ENCODE peak calls at places on chromosomes 11 and 22, in four cellular contexts. E is CD4-positive, alpha-beta memory T cell; M is GM23248; O is ovary. L is an unnamed sample. For H3K9me3, the result is how much of the 10 kb centered on the place peaks cover.

GRCh38 chr11:63610604-63611394 is 3.4 kb downstream of the PLAAT3 start:
- DNase-seq in O (peak), E (no peak), M (no peak), L (no peak)

GRCh38 chr11:66530927-66531722 is 14.7 kb downstream of the ZDHHC24 start:
- DNase-seq in M (no peak), E (no peak), O (no peak), L (no peak)

GRCh38 chr11:101866619-101867491 is 48.0 kb upstream of the CEP126 start:
- DNase-seq in M (peak), E (no peak), O (no peak), L (no peak)

GRCh38 chr22:23088199-23088604 is 17.9 kb downstream of the GNAZ start:
- DNase-seq in M (no peak), E (no peak), O (no peak), L (no peak)

GRCh38 chr11:25587496-25587895 is 744.4 kb upstream of the ANO3 start:
- DNase-seq in E (no peak), O (no peak), M (no peak), L (no peak)

GRCh38 chr22:31347251-31348008 is 1.3 kb upstream of the PATZ1 start:
- DNase-seq in E (peak), M (peak), O (peak), L (peak)

GRCh38 chr11:28346721-28347120 is 238.5 kb downstream of the METTL15 start:
- DNase-seq in E (no peak), M (no peak), O (no peak), L (no peak)

GRCh38 chr11:125276635-125277008 is 112.1 kb downstream of the PKNOX2 start:
- DNase-seq in E (no peak), M (no peak), O (no peak), L (no peak)

GRCh38 chr11:113488931-113489351 is 13.7 kb upstream of the DRD2 start:
- DNase-seq in O (no peak), M (peak), E (no peak), L (no peak)

GRCh38 chr22:42613869-42614268 is 814 bp downstream of the POLDIP3 start:
- DNase-seq in E (no peak), M (peak), O (no peak), L (no peak)

GRCh38 chr11:123182101-123182500 is 12.9 kb downstream of the CLMP start:
- DNase-seq in E (no peak), O (no peak), M (peak), L (no peak)

GRCh38 chr11:131668867-131669780 is 298.7 kb downstream of the NTM start:
- DNase-seq in O (no peak), M (peak), E (no peak), L (no peak)

GRCh38 chr22:42604403-42604802 is 10.3 kb downstream of the POLDIP3 start:
- DNase-seq in M (peak), E (no peak), O (no peak), L (no peak)

GRCh38 chr11:44755553-44756505 is 29.1 kb downstream of the TSPAN18 start:
- DNase-seq in E (no peak), M (peak), O (no peak), L (no peak)

GRCh38 chr11:48123249-48123875 is 93.2 kb upstream of the OR4B1 start:
- DNase-seq in O (no peak), E (no peak), M (no peak), L (no peak)

GRCh38 chr11:9571766-9572120 is 1.7 kb upstream of the WEE1 start:
- DNase-seq in M (no peak), E (no peak), O (no peak), L (no peak)

GRCh38 chr11:61528114-61528513 is 19.6 kb downstream of the LRRC10B start:
- DNase-seq in O (no peak), M (no peak), E (no peak), L (no peak)

GRCh38 chr11:2768471-2769408 is 68.9 kb upstream of the KCNQ1OT1 start:
- DNase-seq in O (peak), E (no peak), M (peak), L (no peak)

GRCh38 chr11:26823963-26824362 is 102.1 kb upstream of the SLC5A12 start:
- DNase-seq in M (no peak), O (no peak), E (no peak), L (no peak)

GRCh38 chr11:26820739-26821138 is 98.9 kb upstream of the SLC5A12 start:
- DNase-seq in E (no peak), M (peak), O (no peak), L (no peak)
- H3K27ac ChIP-seq in E (no peak), M (peak), O (no peak), L (no peak)

GRCh38 chr11:75757651-75758050 is 10.9 kb upstream of the DGAT2 start:
- DNase-seq in O (no peak), M (no peak), E (no peak), L (no peak)

GRCh38 chr11:75760710-75761493 is 7.7 kb upstream of the DGAT2 start:
- DNase-seq in O (no peak), E (no peak), M (peak), L (no peak)

GRCh38 chr11:75760243-75760642 is 8.3 kb upstream of the DGAT2 start:
- DNase-seq in E (no peak), O (no peak), M (no peak), L (no peak)

GRCh38 chr11:75762158-75762557 is 6.4 kb upstream of the DGAT2 start:
- DNase-seq in M (no peak), E (no peak), O (no peak), L (no peak)

GRCh38 chr11:75759832-75760231 is 8.7 kb upstream of the DGAT2 start:
- DNase-seq in M (no peak), O (no peak), E (no peak), L (no peak)
- H3K9me3 ChIP-seq in M (under half), O (under half), E (under half), L (under half)

GRCh38 chr11:129885381-129885780 is 10.0 kb downstream of the NFRKB start:
- DNase-seq in E (no peak), O (no peak), M (no peak), L (no peak)

GRCh38 chr11:129884581-129884980 is 10.8 kb downstream of the NFRKB start:
- DNase-seq in E (no peak), O (no peak), M (no peak), L (no peak)

GRCh38 chr11:129888451-129888850 is 6.9 kb downstream of the NFRKB start:
- DNase-seq in O (no peak), M (no peak), E (peak), L (no peak)
- H3K27ac ChIP-seq in O (no peak), M (no peak), E (peak), L (no peak)

GRCh38 chr11:97471480-97471879 is 1081.7 kb downstream of the JRKL start:
- DNase-seq in E (no peak), O (no peak), M (no peak), L (no peak)
- H3K9me3 ChIP-seq in E (under half), O (under half), M (under half), L (under half)

GRCh38 chr11:17763703-17764102 is 29.1 kb downstream of the KCNC1 start:
- DNase-seq in O (no peak), M (no peak), E (no peak), L (no peak)
- H3K27ac ChIP-seq in O (no peak), M (no peak), E (no peak), L (no peak)

DNA sequence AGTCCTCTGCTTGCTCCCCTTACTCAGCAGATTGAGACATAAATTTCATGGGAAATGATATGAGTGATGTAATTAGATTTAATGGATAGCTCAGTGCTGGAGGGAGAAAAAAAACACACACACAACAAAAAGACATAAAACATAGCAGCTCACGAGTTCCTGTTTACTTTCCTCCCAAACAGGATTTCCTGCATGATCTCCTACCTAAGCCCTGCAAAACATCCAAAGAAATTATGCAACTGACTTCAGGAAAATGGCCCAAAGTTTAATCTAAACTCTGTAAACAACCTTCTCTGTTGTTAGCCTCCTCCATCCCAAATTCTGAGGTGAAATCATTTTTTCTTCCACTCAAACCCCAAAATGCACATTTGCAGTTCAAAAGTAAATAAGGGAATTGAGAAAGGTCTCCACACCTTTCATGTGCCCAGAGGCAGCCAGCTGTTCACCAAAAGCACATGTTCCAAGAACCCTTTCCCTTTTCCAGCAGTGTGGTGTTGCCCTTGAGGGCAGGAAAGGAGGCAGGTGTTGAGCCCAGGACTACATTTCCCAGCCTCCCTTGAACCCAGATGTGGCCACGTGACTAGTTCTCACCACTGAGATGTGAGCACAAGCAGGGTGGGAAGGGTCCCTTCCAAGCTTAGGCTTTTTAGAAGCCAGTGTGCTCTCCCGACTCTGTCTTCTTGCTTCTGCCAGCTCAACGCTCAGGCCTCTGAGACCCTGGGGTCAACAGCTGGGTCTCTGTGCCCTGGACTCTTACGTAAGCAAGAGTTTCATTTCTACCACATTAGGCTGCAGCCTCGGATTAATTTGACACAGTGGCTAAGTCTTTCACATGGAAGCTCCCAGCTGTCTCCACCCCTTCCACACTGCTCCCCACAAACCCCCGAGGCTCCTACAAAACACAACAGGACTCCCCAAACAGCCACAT is 301.2 kb downstream of the CTTN start:
- DNase-seq in O (no peak), E (no peak), M (no peak), L (no peak)
- H3K9me3 ChIP-seq in O (under half), E (under half), M (under half), L (under half)

DNA sequence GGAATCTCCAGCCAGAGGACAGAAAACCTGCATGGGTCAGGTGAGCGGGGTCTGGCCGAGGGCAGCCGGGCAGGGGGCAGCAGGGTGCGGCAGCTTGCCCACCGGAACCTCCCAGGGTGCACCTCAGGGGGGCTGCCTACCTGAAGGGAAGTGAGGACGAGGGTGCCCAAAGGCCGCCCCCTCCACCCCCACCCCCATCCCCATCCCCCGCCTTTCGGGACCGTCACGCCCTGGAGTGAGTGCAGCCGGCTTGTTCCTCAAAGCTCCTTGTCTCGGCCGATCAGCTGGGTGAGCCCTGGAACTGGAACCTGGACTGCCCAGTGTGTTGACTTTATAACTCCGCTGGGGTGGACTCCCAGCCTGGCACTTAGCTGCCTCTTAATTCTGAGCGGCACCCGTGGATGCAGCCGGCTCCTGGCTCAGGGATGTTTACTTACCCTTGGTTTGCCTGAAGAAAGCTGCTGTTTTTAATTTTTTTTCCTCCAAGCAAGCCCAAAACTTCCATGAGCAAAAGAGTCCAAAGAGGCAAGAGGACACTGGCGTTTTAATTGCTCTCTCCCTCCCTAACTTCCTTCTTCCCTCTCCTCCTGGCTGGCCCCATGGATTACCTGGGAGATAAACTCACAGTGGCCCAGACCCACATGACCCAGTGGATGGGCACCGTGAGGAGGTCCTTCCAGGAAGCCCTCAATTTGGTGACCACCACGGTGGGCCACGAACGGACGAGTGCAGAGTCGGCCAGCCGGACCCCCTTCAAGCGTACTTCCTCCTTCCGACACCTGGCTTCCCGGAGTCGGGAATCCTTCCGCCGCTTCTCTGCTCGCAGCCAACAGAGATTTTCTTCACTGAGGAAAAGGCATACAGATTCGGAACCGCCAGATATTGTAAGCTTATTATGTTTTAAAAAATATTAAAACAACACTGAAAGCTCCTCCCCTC is 87.8 kb upstream of the CRYBB3 start:
- DNase-seq in M (peak), E (no peak), O (peak), L (no peak)
- H3K27ac ChIP-seq in M (no peak), E (no peak), O (no peak), L (peak)

GRCh38 chr22:49689255-49689770 is 138.4 kb downstream of the BRD1 start:
- DNase-seq in O (no peak), M (no peak), E (no peak), L (no peak)

GRCh38 chr22:49686495-49687219 is 141.0 kb downstream of the BRD1 start:
- DNase-seq in E (no peak), M (no peak), O (no peak), L (no peak)

GRCh38 chr22:49688516-49689254 is 139.0 kb downstream of the BRD1 start:
- DNase-seq in E (no peak), O (no peak), M (no peak), L (no peak)

GRCh38 chr22:49687333-49687732 is 140.3 kb downstream of the BRD1 start:
- DNase-seq in M (no peak), E (no peak), O (no peak), L (no peak)

GRCh38 chr22:49687786-49688515 is 139.7 kb downstream of the BRD1 start:
- DNase-seq in E (no peak), O (no peak), M (no peak), L (no peak)
- H3K9me3 ChIP-seq in E (under half), O (under half), M (under half), L (under half)

DNA sequence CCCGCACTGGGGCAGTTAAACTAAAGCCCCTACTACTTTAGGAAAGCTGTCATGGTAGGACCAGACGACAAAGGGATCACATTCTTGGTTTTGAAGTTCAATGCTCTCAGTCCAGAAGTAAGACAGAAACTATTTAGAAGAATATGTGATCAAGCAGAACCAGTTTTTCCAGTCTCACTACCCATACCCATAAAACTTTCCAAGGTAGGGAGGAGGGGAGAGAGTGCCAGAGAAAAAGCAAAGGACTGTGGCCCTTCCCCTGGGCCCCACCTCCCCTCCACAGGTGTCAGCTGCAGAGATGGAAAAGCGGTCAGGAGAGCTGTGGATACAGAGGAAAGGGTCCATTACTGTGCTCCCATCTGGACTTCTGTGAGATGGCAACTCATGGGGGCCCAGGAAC is 587.1 kb downstream of the SOX6 start:
- DNase-seq in E (no peak), O (no peak), M (no peak), L (no peak)
- H3K27ac ChIP-seq in E (no peak), O (no peak), M (no peak), L (no peak)

GRCh38 chr11:119107538-119108150 is 500 bp downstream of the C2CD2L start:
- DNase-seq in E (no peak), M (peak), O (no peak), L (no peak)
- H3K9me3 ChIP-seq in E (under half), M (under half), O (under half), L (under half)